ENCODE peak calls at places on chromosomes 3 and 15, in eight cellular contexts. L is right cardiac atrium, Y is GM23248, I is heart left ventricle, A is esophagus squamous epithelium, N is Panc1, K is heart right ventricle, H is mammary epithelial cell. R is an unnamed sample. For H3K4me1, the result is how much of the 10 kb centered on the place peaks cover.

GRCh38 chr3:64104006-64104405 is 80.7 kb upstream of the PSMD6 start:
- DNase-seq in L (no peak), Y (no peak), I (no peak), A (no peak), N (no peak), K (no peak), H (no peak), R (no peak)

GRCh38 chr3:22353126-22353525 is 602.1 kb upstream of the ZNF385D start:
- DNase-seq in L (no peak), Y (no peak), I (no peak), A (no peak), N (no peak), K (no peak), H (no peak), R (no peak)

GRCh38 chr3:141454906-141455602 is 31.8 kb upstream of the RASA2 start:
- DNase-seq in L (no peak), Y (peak), I (no peak), A (no peak), N (peak), K (no peak), H (peak), R (no peak)

GRCh38 chr3:129282727-129283327 is 4.2 kb downstream of the HMCES start:
- DNase-seq in L (no peak), Y (peak), I (no peak), A (no peak), N (no peak), K (no peak), H (peak), R (no peak)

GRCh38 chr15:90225047-90225446 is 8.7 kb downstream of the CIB1 start:
- DNase-seq in L (no peak), Y (no peak), I (no peak), A (no peak), N (no peak), K (no peak), H (no peak), R (no peak)

GRCh38 chr3:58209933-58210332 is 839 bp downstream of the DNASE1L3 start:
- DNase-seq in L (no peak), Y (no peak), I (no peak), A (no peak), N (no peak), K (no peak), H (no peak), R (no peak)

GRCh38 chr3:132230156-132231000 is 86.8 kb upstream of the ACP3 start:
- DNase-seq in L (no peak), Y (no peak), I (no peak), A (no peak), N (no peak), K (no peak), H (no peak), R (no peak)

GRCh38 chr3:156790141-156790540 is 36.0 kb upstream of the LEKR1 start:
- DNase-seq in L (no peak), Y (no peak), I (no peak), A (no peak), N (no peak), K (no peak), H (no peak), R (no peak)

GRCh38 chr15:31461375-31461774 is 134.7 kb downstream of the KLF13 start:
- DNase-seq in L (no peak), Y (no peak), I (no peak), A (no peak), N (no peak), K (no peak), H (no peak), R (no peak)

GRCh38 chr3:157488144-157488543 is 15.1 kb downstream of the VEPH1 start:
- DNase-seq in L (no peak), Y (no peak), I (no peak), A (no peak), N (no peak), K (no peak), H (no peak), R (no peak)

GRCh38 chr3:107590786-107591185 is 68.0 kb downstream of the BBX start:
- DNase-seq in L (no peak), Y (no peak), I (no peak), A (no peak), N (no peak), K (no peak), H (no peak), R (no peak)

GRCh38 chr3:111227216-111227615 is 155.6 kb downstream of the NECTIN3 start:
- DNase-seq in L (no peak), Y (peak), I (no peak), A (no peak), N (no peak), K (no peak), H (peak), R (no peak)

GRCh38 chr3:10417849-10418248 is 87.5 kb downstream of the ATP2B2 start:
- DNase-seq in L (no peak), Y (peak), I (no peak), A (no peak), N (peak), K (no peak), H (no peak), R (no peak)

GRCh38 chr3:30607032-30607833 is 832 bp downstream of the TGFBR2 start:
- DNase-seq in L (peak), Y (peak), I (peak), A (peak), N (no peak), K (peak), H (peak), R (peak)

GRCh38 chr3:196941846-196942225 is 492 bp downstream of the NCBP2 start:
- DNase-seq in L (no peak), Y (peak), I (peak), A (no peak), N (no peak), K (peak), H (no peak), R (no peak)

GRCh38 chr15:99102332-99103235 is 2.3 kb upstream of the SYNM start:
- DNase-seq in L (no peak), Y (no peak), I (no peak), A (no peak), N (no peak), K (no peak), H (no peak), R (peak)

GRCh38 chr15:41671656-41672636 is 11.7 kb downstream of the MGA start:
- DNase-seq in L (no peak), Y (no peak), I (no peak), A (no peak), N (no peak), K (no peak), H (no peak), R (no peak)

GRCh38 chr15:86164222-86164898 is 84.7 kb downstream of the AGBL1 start:
- DNase-seq in L (no peak), Y (no peak), I (no peak), A (no peak), N (no peak), K (no peak), H (peak), R (no peak)

GRCh38 chr3:127425505-127426443 is 137.9 kb upstream of the PRR20G start:
- DNase-seq in L (peak), Y (no peak), I (no peak), A (no peak), N (no peak), K (no peak), H (no peak), R (peak)

GRCh38 chr3:150746791-150747590 is 16.0 kb downstream of the SIAH2 start:
- DNase-seq in L (no peak), Y (no peak), I (no peak), A (no peak), N (no peak), K (no peak), H (no peak), R (no peak)

GRCh38 chr3:71269896-71270295 is 313.6 kb downstream of the FOXP1 start:
- DNase-seq in L (no peak), Y (no peak), I (no peak), A (no peak), N (no peak), K (no peak), H (no peak), R (no peak)

GRCh38 chr3:127831723-127832172 is 9.4 kb upstream of the MGLL start:
- DNase-seq in L (peak), Y (peak), I (peak), A (no peak), N (no peak), K (peak), H (no peak), R (no peak)

GRCh38 chr15:70578196-70578595 is 185.2 kb downstream of the UACA start:
- DNase-seq in L (no peak), Y (no peak), I (no peak), A (no peak), N (no peak), K (no peak), H (no peak), R (no peak)

DNA sequence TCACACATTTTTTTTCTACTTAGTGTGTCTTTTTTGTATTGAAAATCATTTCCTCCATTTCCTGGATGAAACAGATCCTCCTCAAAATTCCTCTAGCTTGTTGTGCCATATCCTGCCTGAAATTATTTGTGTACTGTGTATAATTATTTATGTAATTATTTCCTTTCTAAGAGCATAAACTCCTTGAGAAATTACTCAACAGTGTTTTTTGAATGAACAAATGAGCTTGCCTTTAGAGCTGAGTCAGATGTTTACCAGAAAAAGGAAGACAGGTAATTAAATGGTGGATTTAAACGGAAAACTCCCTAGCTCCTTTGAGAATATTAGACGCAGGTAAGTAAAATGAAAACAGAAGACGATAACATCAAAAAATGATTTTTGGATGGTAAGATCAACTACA is 13.2 kb upstream of the SECISBP2L start:
- DNase-seq in L (no peak), Y (no peak), I (no peak), A (no peak), N (no peak), K (no peak), H (no peak), R (no peak)
- H3K4me1 ChIP-seq in L (under half), Y (under half), I (under half), A (under half), N (under half), K (under half), H (under half), R (under half)

GRCh38 chr3:18076301-18076700 is 333.9 kb upstream of the TBC1D5 start:
- DNase-seq in L (no peak), Y (no peak), I (no peak), A (no peak), N (no peak), K (no peak), H (no peak), R (no peak)
- H3K4me1 ChIP-seq in L (under half), Y (under half), I (under half), A (under half), N (under half), K (under half), H (under half), R (under half)

DNA sequence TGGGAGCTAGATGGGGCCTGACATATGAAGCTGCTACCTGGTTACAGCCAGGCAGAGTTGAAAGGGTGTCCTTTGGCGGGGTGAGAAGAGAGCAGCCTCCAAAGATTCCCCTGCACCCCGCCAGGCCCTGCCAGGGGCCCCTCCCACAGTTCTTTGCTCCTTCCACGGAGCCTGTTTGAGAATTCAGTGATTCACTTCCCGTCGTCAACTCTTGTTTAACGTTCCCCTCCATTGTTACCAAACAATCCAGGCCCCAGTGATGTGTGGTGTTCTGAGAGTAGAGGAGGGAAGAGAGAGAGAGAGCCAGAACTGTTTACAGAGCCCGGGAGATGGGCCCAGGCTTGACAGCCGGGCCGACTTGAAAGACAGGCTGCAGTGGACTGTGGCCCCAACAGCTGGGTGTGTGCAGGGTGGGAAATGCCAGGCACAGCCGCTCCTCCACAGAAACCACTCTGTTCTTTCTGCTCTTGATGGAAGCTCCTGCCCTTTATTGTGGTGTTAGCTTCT is 81.5 kb downstream of the SMAD3 start:
- DNase-seq in L (peak), Y (peak), I (no peak), A (no peak), N (no peak), K (peak), H (peak), R (no peak)
- H3K4me1 ChIP-seq in L (under half), Y (half or more), I (half or more), A (half or more), N (half or more), K (half or more), H (half or more), R (under half)

GRCh38 chr3:46934508-46935167 is 41.9 kb downstream of the CCDC12 start:
- DNase-seq in L (peak), Y (peak), I (peak), A (no peak), N (peak), K (peak), H (peak), R (peak)
- H3K4me1 ChIP-seq in L (half or more), Y (half or more), I (half or more), A (half or more), N (under half), K (half or more), H (half or more), R (half or more)

DNA sequence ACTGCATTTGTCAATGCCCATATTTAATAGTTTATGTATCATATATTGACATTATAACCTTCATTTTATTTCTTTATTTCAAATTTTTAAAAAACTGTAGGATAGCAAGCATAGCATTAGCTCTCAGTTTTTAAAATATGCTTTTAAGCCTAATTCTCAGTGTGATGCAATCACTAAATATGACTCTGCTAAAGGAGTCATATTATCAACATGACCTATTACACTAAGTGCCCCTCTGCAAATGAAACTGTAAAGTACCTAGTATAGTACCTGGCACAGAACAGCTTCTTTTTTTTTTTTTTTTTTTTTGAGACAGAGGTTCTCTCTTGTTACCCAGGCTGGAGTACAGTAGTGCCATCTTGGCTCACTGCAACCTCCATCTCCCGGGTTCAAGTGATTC is 179.4 kb upstream of the CGNL1 start:
- DNase-seq in L (no peak), Y (peak), I (no peak), A (no peak), N (no peak), K (no peak), H (peak), R (no peak)
- H3K4me1 ChIP-seq in L (under half), Y (under half), I (under half), A (under half), N (under half), K (under half), H (under half), R (under half)

GRCh38 chr3:24479816-24480215 is 14.8 kb downstream of the THRB start:
- DNase-seq in L (no peak), Y (no peak), I (no peak), A (no peak), N (no peak), K (no peak), H (peak), R (no peak)
- H3K4me1 ChIP-seq in L (under half), Y (under half), I (under half), A (under half), N (under half), K (under half), H (under half), R (under half)

GRCh38 chr3:39181408-39182335 is 10.7 kb downstream of the XIRP1 start:
- DNase-seq in L (no peak), Y (no peak), I (no peak), A (no peak), N (no peak), K (no peak), H (no peak), R (no peak)
- H3K4me1 ChIP-seq in L (under half), Y (under half), I (half or more), A (half or more), N (under half), K (half or more), H (under half), R (under half)

GRCh38 chr15:81299630-81300273 is 24.2 kb downstream of the STARD5 start:
- DNase-seq in L (no peak), Y (no peak), I (no peak), A (no peak), N (no peak), K (no peak), H (no peak), R (no peak)

GRCh38 chr15:81302605-81303204 is 21.2 kb downstream of the STARD5 start:
- DNase-seq in L (no peak), Y (no peak), I (no peak), A (no peak), N (no peak), K (no peak), H (no peak), R (no peak)

GRCh38 chr15:81303241-81304225 is 20.4 kb downstream of the STARD5 start:
- DNase-seq in L (no peak), Y (no peak), I (no peak), A (no peak), N (no peak), K (no peak), H (no peak), R (no peak)

GRCh38 chr15:81301815-81302399 is 22.0 kb downstream of the STARD5 start:
- DNase-seq in L (no peak), Y (no peak), I (no peak), A (no peak), N (no peak), K (peak), H (no peak), R (no peak)

GRCh38 chr15:81301385-81301784 is 22.6 kb downstream of the STARD5 start:
- DNase-seq in L (no peak), Y (no peak), I (no peak), A (no peak), N (no peak), K (no peak), H (no peak), R (no peak)
- H3K4me1 ChIP-seq in L (under half), Y (under half), I (under half), A (half or more), N (under half), K (under half), H (under half), R (under half)